ENCODE peak calls at places on chromosomes 4 and X, in four cellular contexts. V is Calu3; E is T-helper 17 cell; P is CD8-positive, alpha-beta memory T cell. T is an unnamed sample.
A peak's percentile ranks its signal among the peaks of the same experiment; 100 is the strongest.

GRCh38 chr4:95409127-95409526 is 139.6 kb downstream of the UNC5C start:
- DNase-seq in V (no peak), E (no peak), P (no peak), T (no peak)

GRCh38 chrX:100089724-100090123 is 320.3 kb downstream of the PCDH19 start:
- DNase-seq in V (no peak), E (no peak), P (no peak), T (no peak)

GRCh38 chr4:8409271-8410065 is 31.1 kb downstream of the ACOX3 start:
- DNase-seq in V (no peak), E (peak; percentile 56), P (peak; percentile 85), T (peak; percentile 73)

GRCh38 chr4:30396772-30397475 is 323.2 kb upstream of the PCDH7 start:
- DNase-seq in V (no peak), E (no peak), P (no peak), T (no peak)

GRCh38 chrX:72107320-72107719 is 24.4 kb downstream of the RTL5 start:
- DNase-seq in V (no peak), E (no peak), P (peak; percentile 22), T (no peak)

GRCh38 chrX:17590892-17591740 is 146.2 kb upstream of the SCML1 start:
- DNase-seq in V (peak; percentile 71), E (no peak), P (no peak), T (peak; percentile 71)

GRCh38 chr4:76654796-76655195 is 219.8 kb downstream of the SHROOM3 start:
- DNase-seq in V (no peak), E (no peak), P (no peak), T (no peak)

GRCh38 chrX:333611-334311 is 15.2 kb upstream of the GTPBP6 start:
- DNase-seq in V (no peak), E (no peak), P (no peak), T (no peak)

GRCh38 chr4:16377887-16378286 is 151.6 kb upstream of the TAPT1 start:
- DNase-seq in V (no peak), E (no peak), P (no peak), T (no peak)

GRCh38 chr4:149306537-149306936 is 509.1 kb downstream of the IQCM start:
- DNase-seq in V (no peak), E (no peak), P (no peak), T (no peak)

GRCh38 chr4:153204247-153205027 is at the start of gene TRIM2:
- DNase-seq in V (peak; percentile 81), E (no peak), P (no peak), T (peak; percentile 77)

GRCh38 chrX:10106801-10107200 is 50.0 kb upstream of the CLCN4 start:
- DNase-seq in V (no peak), E (peak; percentile 9), P (peak; percentile 32), T (no peak)

GRCh38 chrX:24702362-24703184 is 8.9 kb downstream of the POLA1 start:
- DNase-seq in V (no peak), E (no peak), P (no peak), T (no peak)

GRCh38 chr4:123452585-123452984 is 56.0 kb downstream of the SPRY1 start:
- DNase-seq in V (no peak), E (no peak), P (no peak), T (peak; percentile 69)

GRCh38 chrX:99091459-99091858 is 1318.6 kb downstream of the PCDH19 start:
- DNase-seq in V (no peak), E (no peak), P (no peak), T (no peak)

GRCh38 chr4:932713-933070 is 432 bp downstream of the TMEM175 start:
- DNase-seq in V (peak; percentile 11), E (no peak), P (no peak), T (no peak)

GRCh38 chr4:67332627-67333026 is 212.7 kb downstream of the CENPC start:
- DNase-seq in V (peak; percentile 2), E (no peak), P (no peak), T (no peak)

GRCh38 chr4:24032371-24032989 is 142.6 kb upstream of the PPARGC1A start:
- DNase-seq in V (peak; percentile 3), E (no peak), P (no peak), T (peak; percentile 23)

GRCh38 chr4:129342820-129343219 is 246.9 kb downstream of the C4orf33 start:
- DNase-seq in V (no peak), E (no peak), P (no peak), T (no peak)

T was measured in testis.